ENCODE peak calls at places on chromosomes 6 and 20, in eight cellular contexts. One of them, this sample, is unnamed.

GRCh38 chr6:13267142-13267621 is 61.2 kb downstream of the TBC1D7 start:
- DNase-seq in vagina: no peak
- DNase-seq in uterus: no peak
- DNase-seq in HCT116: no peak
- DNase-seq in IMR-90: no peak
- DNase-seq in K562: no peak
- DNase-seq in adrenal gland: no peak
- DNase-seq in tibial nerve: no peak
- DNase-seq in this sample: no peak

GRCh38 chr20:37218976-37219375 is 39.6 kb upstream of the MROH8 start:
- DNase-seq in vagina: no peak
- DNase-seq in adrenal gland: no peak
- DNase-seq in IMR-90: no peak
- DNase-seq in tibial nerve: no peak
- DNase-seq in uterus: no peak
- DNase-seq in K562: no peak
- DNase-seq in HCT116: no peak
- DNase-seq in this sample: no peak

GRCh38 chr6:115667478-115667996 is 393.2 kb downstream of the FRK start:
- DNase-seq in K562: no peak
- DNase-seq in uterus: no peak
- DNase-seq in HCT116: no peak
- DNase-seq in tibial nerve: no peak
- DNase-seq in IMR-90: no peak
- DNase-seq in adrenal gland: no peak
- DNase-seq in vagina: no peak
- DNase-seq in this sample: no peak

GRCh38 chr6:26173836-26174144 is 86.6 kb downstream of the HFE start:
- DNase-seq in HCT116: no peak
- DNase-seq in K562: no peak
- DNase-seq in IMR-90: no peak
- DNase-seq in adrenal gland: no peak
- DNase-seq in uterus: no peak
- DNase-seq in vagina: no peak
- DNase-seq in tibial nerve: no peak
- DNase-seq in this sample: no peak

GRCh38 chr6:85612690-85613474 is 19.2 kb upstream of the SNX14 start:
- DNase-seq in HCT116: no peak
- DNase-seq in adrenal gland: no peak
- DNase-seq in tibial nerve: no peak
- DNase-seq in uterus: no peak
- DNase-seq in IMR-90: no peak
- DNase-seq in K562: no peak
- DNase-seq in vagina: no peak
- DNase-seq in this sample: no peak

GRCh38 chr6:158015188-158015506 is 33.5 kb downstream of the SYNJ2 start:
- DNase-seq in uterus: no peak
- DNase-seq in IMR-90: no peak
- DNase-seq in K562: no peak
- DNase-seq in vagina: no peak
- DNase-seq in adrenal gland: no peak
- DNase-seq in HCT116: no peak
- DNase-seq in tibial nerve: no peak
- DNase-seq in this sample: no peak

GRCh38 chr6:40845588-40845987 is 193.4 kb downstream of the UNC5CL start:
- DNase-seq in adrenal gland: peak; percentile 31
- DNase-seq in uterus: no peak
- DNase-seq in vagina: no peak
- DNase-seq in tibial nerve: peak; percentile 10
- DNase-seq in HCT116: peak; percentile 31
- DNase-seq in IMR-90: peak; percentile 37
- DNase-seq in K562: peak; percentile 28
- DNase-seq in this sample: peak; percentile 12

GRCh38 chr20:38685853-38686473 is 38.3 kb upstream of the SLC32A1 start:
- DNase-seq in HCT116: no peak
- DNase-seq in uterus: no peak
- DNase-seq in IMR-90: peak; percentile 44
- DNase-seq in vagina: no peak
- DNase-seq in K562: peak; percentile 67
- DNase-seq in adrenal gland: peak; percentile 46
- DNase-seq in tibial nerve: peak; percentile 12
- DNase-seq in this sample: peak; percentile 12

GRCh38 chr6:93992976-93993375 is 573.6 kb upstream of the EPHA7 start:
- DNase-seq in vagina: no peak
- DNase-seq in HCT116: no peak
- DNase-seq in IMR-90: no peak
- DNase-seq in K562: no peak
- DNase-seq in uterus: no peak
- DNase-seq in adrenal gland: no peak
- DNase-seq in tibial nerve: no peak
- DNase-seq in this sample: no peak

GRCh38 chr6:31622678-31623077 is 2.2 kb downstream of the PRRC2A start:
- DNase-seq in HCT116: no peak
- DNase-seq in tibial nerve: no peak
- DNase-seq in K562: no peak
- DNase-seq in vagina: no peak
- DNase-seq in IMR-90: no peak
- DNase-seq in adrenal gland: no peak
- DNase-seq in uterus: no peak
- DNase-seq in this sample: no peak

GRCh38 chr6:10166031-10166430 is 248.8 kb downstream of the TFAP2A start:
- DNase-seq in K562: no peak
- DNase-seq in vagina: no peak
- DNase-seq in HCT116: no peak
- DNase-seq in tibial nerve: no peak
- DNase-seq in IMR-90: no peak
- DNase-seq in adrenal gland: no peak
- DNase-seq in uterus: no peak
- DNase-seq in this sample: no peak

GRCh38 chr6:151141685-151142084 is 98.1 kb upstream of the AKAP12 start:
- DNase-seq in IMR-90: no peak
- DNase-seq in vagina: no peak
- DNase-seq in HCT116: no peak
- DNase-seq in K562: no peak
- DNase-seq in uterus: no peak
- DNase-seq in tibial nerve: no peak
- DNase-seq in adrenal gland: peak; percentile 30
- DNase-seq in this sample: no peak

GRCh38 chr6:129030231-129030630 is 147.3 kb downstream of the LAMA2 start:
- DNase-seq in IMR-90: no peak
- DNase-seq in uterus: no peak
- DNase-seq in vagina: no peak
- DNase-seq in HCT116: no peak
- DNase-seq in tibial nerve: no peak
- DNase-seq in adrenal gland: no peak
- DNase-seq in K562: no peak
- DNase-seq in this sample: no peak

GRCh38 chr20:19615629-19616028 is 142.4 kb upstream of the RIN2 start:
- DNase-seq in IMR-90: no peak
- DNase-seq in adrenal gland: no peak
- DNase-seq in tibial nerve: no peak
- DNase-seq in K562: no peak
- DNase-seq in vagina: no peak
- DNase-seq in HCT116: no peak
- DNase-seq in uterus: no peak
- DNase-seq in this sample: no peak

GRCh38 chr6:118933855-118934460 is 1.0 kb downstream of the MCM9 start:
- DNase-seq in uterus: no peak
- DNase-seq in K562: no peak
- DNase-seq in HCT116: no peak
- DNase-seq in vagina: no peak
- DNase-seq in IMR-90: no peak
- DNase-seq in adrenal gland: no peak
- DNase-seq in tibial nerve: no peak
- DNase-seq in this sample: no peak
- H3K4me3 ChIP-seq in uterus: peak overlapping the region; percentile 62
- H3K4me3 ChIP-seq in K562: peak overlapping the region; percentile 75
- H3K4me3 ChIP-seq in HCT116: peak overlapping the region; percentile 92
- H3K4me3 ChIP-seq in vagina: peak overlapping the region; percentile 86
- H3K4me3 ChIP-seq in IMR-90: peak overlapping the region; percentile 86
- H3K4me3 ChIP-seq in adrenal gland: peak overlapping the region; percentile 76
- H3K4me3 ChIP-seq in tibial nerve: peak overlapping the region; percentile 75
- H3K4me3 ChIP-seq in this sample: peak overlapping the region; percentile 92

GRCh38 chr20:48782073-48782472 is 45.7 kb downstream of the PREX1 start:
- DNase-seq in vagina: no peak
- DNase-seq in tibial nerve: no peak
- DNase-seq in IMR-90: no peak
- DNase-seq in uterus: no peak
- DNase-seq in HCT116: no peak
- DNase-seq in adrenal gland: no peak
- DNase-seq in K562: no peak
- DNase-seq in this sample: no peak

GRCh38 chr20:48782901-48783308 is 44.9 kb downstream of the PREX1 start:
- DNase-seq in vagina: no peak
- DNase-seq in adrenal gland: no peak
- DNase-seq in HCT116: no peak
- DNase-seq in IMR-90: no peak
- DNase-seq in K562: no peak
- DNase-seq in uterus: no peak
- DNase-seq in tibial nerve: no peak
- DNase-seq in this sample: no peak

GRCh38 chr20:48784273-48784641 is 43.5 kb downstream of the PREX1 start:
- DNase-seq in adrenal gland: no peak
- DNase-seq in HCT116: no peak
- DNase-seq in K562: no peak
- DNase-seq in IMR-90: no peak
- DNase-seq in uterus: no peak
- DNase-seq in tibial nerve: no peak
- DNase-seq in vagina: no peak
- DNase-seq in this sample: no peak

GRCh38 chr20:48785256-48785655 is 42.5 kb downstream of the PREX1 start:
- DNase-seq in IMR-90: no peak
- DNase-seq in K562: no peak
- DNase-seq in vagina: no peak
- DNase-seq in HCT116: no peak
- DNase-seq in uterus: no peak
- DNase-seq in tibial nerve: no peak
- DNase-seq in adrenal gland: no peak
- DNase-seq in this sample: no peak

DNA sequence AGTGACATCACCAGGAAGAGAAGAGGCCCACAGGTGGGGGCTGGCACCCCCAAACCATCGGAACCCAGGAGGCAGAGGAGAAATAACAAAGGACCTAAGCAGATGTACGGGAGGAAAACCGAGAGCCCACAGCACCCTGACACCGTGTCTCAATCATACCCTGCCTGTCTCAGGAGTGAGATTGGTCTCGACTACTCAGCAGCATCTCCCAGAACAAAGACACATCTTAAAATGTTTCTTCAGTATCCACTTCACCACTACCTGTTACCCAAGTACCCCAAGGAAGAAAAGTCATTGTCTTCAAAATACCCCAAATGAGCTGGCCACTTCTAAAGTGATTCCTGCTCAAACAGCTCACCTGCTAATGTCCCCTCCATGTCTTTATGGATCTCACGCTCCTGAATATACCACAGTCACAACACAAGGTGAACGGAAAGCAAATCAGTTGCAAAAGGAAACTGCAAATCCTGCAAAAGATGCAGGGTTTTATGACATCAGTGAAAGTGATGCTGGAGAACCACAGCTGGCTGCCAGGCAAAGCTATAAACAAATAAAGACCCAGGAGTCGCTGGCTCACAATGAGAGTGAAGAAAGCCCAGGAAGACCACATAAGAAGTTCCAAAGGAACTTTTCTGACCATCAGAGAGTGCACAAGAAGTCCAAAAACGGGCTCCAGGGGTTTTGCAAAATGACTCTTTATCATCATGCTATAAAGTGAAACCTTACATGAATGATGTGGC is 44.1 kb downstream of the PREX1 start:
- DNase-seq in vagina: no peak
- DNase-seq in HCT116: no peak
- DNase-seq in tibial nerve: no peak
- DNase-seq in uterus: no peak
- DNase-seq in K562: no peak
- DNase-seq in adrenal gland: no peak
- DNase-seq in IMR-90: peak; percentile 22
- DNase-seq in this sample: no peak
- TF ChIP-seq POLR2A in vagina: no peak
- TF ChIP-seq POLR2A in HCT116: no peak
- TF ChIP-seq POLR2A in tibial nerve: no peak
- TF ChIP-seq POLR2A in uterus: no peak
- TF ChIP-seq POLR2A in K562: no peak
- TF ChIP-seq POLR2A in adrenal gland: no peak
- TF ChIP-seq POLR2A in IMR-90: no peak
- TF ChIP-seq POLR2A in this sample: no peak

GRCh38 chr6:116955773-116956172 is 78.7 kb downstream of the RFX6 start:
- DNase-seq in uterus: no peak
- DNase-seq in adrenal gland: no peak
- DNase-seq in tibial nerve: no peak
- DNase-seq in IMR-90: no peak
- DNase-seq in HCT116: no peak
- DNase-seq in vagina: no peak
- DNase-seq in K562: no peak
- DNase-seq in this sample: no peak

GRCh38 chr6:116949964-116950363 is 72.9 kb downstream of the RFX6 start:
- DNase-seq in IMR-90: no peak
- DNase-seq in HCT116: no peak
- DNase-seq in tibial nerve: no peak
- DNase-seq in adrenal gland: no peak
- DNase-seq in uterus: no peak
- DNase-seq in vagina: no peak
- DNase-seq in K562: no peak
- DNase-seq in this sample: no peak

GRCh38 chr6:116954335-116954734 is 77.3 kb downstream of the RFX6 start:
- DNase-seq in uterus: no peak
- DNase-seq in IMR-90: no peak
- DNase-seq in tibial nerve: no peak
- DNase-seq in vagina: no peak
- DNase-seq in HCT116: no peak
- DNase-seq in adrenal gland: no peak
- DNase-seq in K562: no peak
- DNase-seq in this sample: no peak

GRCh38 chr6:116954938-116955337 is 77.9 kb downstream of the RFX6 start:
- DNase-seq in tibial nerve: no peak
- DNase-seq in adrenal gland: no peak
- DNase-seq in IMR-90: no peak
- DNase-seq in uterus: no peak
- DNase-seq in vagina: no peak
- DNase-seq in K562: no peak
- DNase-seq in HCT116: no peak
- DNase-seq in this sample: peak; percentile 26
- H3K4me1 ChIP-seq in tibial nerve: no peaks in the 10 kb centered on the region
- H3K4me1 ChIP-seq in adrenal gland: no peaks in the 10 kb centered on the region
- H3K4me1 ChIP-seq in IMR-90: no peaks in the 10 kb centered on the region
- H3K4me1 ChIP-seq in uterus: no peaks in the 10 kb centered on the region
- H3K4me1 ChIP-seq in vagina: no peaks in the 10 kb centered on the region
- H3K4me1 ChIP-seq in K562: no peaks in the 10 kb centered on the region
- H3K4me1 ChIP-seq in HCT116: no peaks in the 10 kb centered on the region
- H3K4me1 ChIP-seq in this sample: no peaks in the 10 kb centered on the region

DNA sequence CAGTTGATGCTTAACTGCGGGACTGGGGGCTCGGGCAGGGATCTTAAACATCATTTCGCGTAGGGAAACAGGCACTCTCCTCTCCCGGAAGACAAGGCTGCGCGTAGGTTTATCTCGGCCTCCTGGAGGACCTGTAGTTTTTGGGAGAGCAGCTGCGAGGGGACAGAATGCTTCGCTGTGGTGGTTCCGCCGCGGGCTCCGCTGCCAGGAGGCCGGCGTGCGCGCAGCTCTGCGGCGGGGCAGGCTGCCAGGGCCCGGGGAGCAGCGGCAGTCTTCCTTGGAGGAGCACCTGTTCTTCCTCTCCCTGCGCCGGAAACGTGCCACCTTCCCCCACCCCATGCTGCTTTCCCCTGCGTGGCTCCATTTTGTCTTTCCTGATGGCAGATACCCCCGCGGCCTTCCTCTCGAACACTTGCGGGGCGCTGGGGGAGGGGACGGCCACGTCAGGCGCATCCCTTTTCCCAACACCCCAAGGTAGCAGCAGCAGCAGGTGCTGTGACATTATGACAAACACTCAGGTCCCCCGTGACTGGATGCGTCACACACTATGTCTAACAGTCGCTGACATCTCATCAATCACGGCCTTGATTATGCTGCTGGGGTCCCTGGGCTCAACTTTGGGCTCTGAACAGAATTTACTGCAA is 230.7 kb upstream of the BTBD3 start:
- DNase-seq in adrenal gland: peak; percentile 17
- DNase-seq in K562: no peak
- DNase-seq in vagina: no peak
- DNase-seq in tibial nerve: no peak
- DNase-seq in uterus: peak; percentile 26
- DNase-seq in IMR-90: peak; percentile 1
- DNase-seq in HCT116: no peak
- DNase-seq in this sample: peak; percentile 30
- H3K4me3 ChIP-seq in adrenal gland: no peak overlapping the region
- H3K4me3 ChIP-seq in K562: no peak overlapping the region
- H3K4me3 ChIP-seq in vagina: peak overlapping the region; percentile 13
- H3K4me3 ChIP-seq in tibial nerve: peak overlapping the region; percentile 26
- H3K4me3 ChIP-seq in uterus: no peak overlapping the region
- H3K4me3 ChIP-seq in IMR-90: peak overlapping the region; percentile 13
- H3K4me3 ChIP-seq in HCT116: no peak overlapping the region
- H3K4me3 ChIP-seq in this sample: peak overlapping the region; percentile 16